ENCODE peak calls at places on chromosomes 4 and X, in seven cellular contexts. A is AG04450, Z is psoas muscle, Q is right atrium auricular region, Y is OCI-LY7, F is tibial artery, C is right lobe of liver. N is an unnamed sample.
A peak's percentile ranks its signal among the peaks of the same experiment; 100 is the strongest.

GRCh38 chrX:43065978-43066377 is 288.0 kb upstream of the PPP1R2C start:
- DNase-seq in A (no peak), Z (no peak), Q (no peak), Y (no peak), F (no peak), C (no peak), N (no peak)

GRCh38 chrX:106243376-106243775 is 75.3 kb downstream of the PWWP3B start:
- DNase-seq in A (no peak), Z (no peak), Q (no peak), Y (no peak), F (no peak), C (no peak), N (no peak)

GRCh38 chrX:53374222-53374820 is 48.1 kb downstream of the SMC1A start:
- DNase-seq in A (no peak), Z (no peak), Q (no peak), Y (no peak), F (no peak), C (no peak), N (no peak)

GRCh38 chr4:151407466-151408379 is 1.3 kb upstream of the FHIP1A start:
- DNase-seq in A (no peak), Z (no peak), Q (no peak), Y (no peak), F (no peak), C (no peak), N (peak; percentile 64)

GRCh38 chr4:111274486-111274885 is 651.6 kb upstream of the PITX2 start:
- DNase-seq in A (no peak), Z (no peak), Q (no peak), Y (no peak), F (no peak), C (no peak), N (no peak)

GRCh38 chrX:46713672-46714487 is 45.0 kb downstream of the SLC9A7 start:
- DNase-seq in A (peak; percentile 6), Z (no peak), Q (no peak), Y (no peak), F (no peak), C (no peak), N (no peak)

GRCh38 chr4:24164797-24165196 is 274.9 kb upstream of the PPARGC1A start:
- DNase-seq in A (no peak), Z (no peak), Q (no peak), Y (no peak), F (no peak), C (no peak), N (no peak)

GRCh38 chrX:50726296-50726695 is 87.7 kb downstream of the SHROOM4 start:
- DNase-seq in A (no peak), Z (no peak), Q (no peak), Y (no peak), F (no peak), C (no peak), N (no peak)

GRCh38 chr4:184960505-184960971 is 57.8 kb upstream of the HELT start:
- DNase-seq in A (no peak), Z (no peak), Q (peak; percentile 28), Y (no peak), F (no peak), C (peak; percentile 87), N (no peak)

GRCh38 chrX:9456250-9457074 is 8.4 kb upstream of the TBL1X start:
- DNase-seq in A (no peak), Z (no peak), Q (no peak), Y (no peak), F (no peak), C (peak; percentile 67), N (no peak)

GRCh38 chr4:83993774-83994173 is 457.9 kb downstream of the GPAT3 start:
- DNase-seq in A (no peak), Z (no peak), Q (no peak), Y (peak; percentile 3), F (no peak), C (no peak), N (no peak)

GRCh38 chr4:57148831-57149230 is 38.6 kb upstream of the IGFBP7 start:
- DNase-seq in A (no peak), Z (no peak), Q (no peak), Y (no peak), F (no peak), C (no peak), N (no peak)

GRCh38 chr4:29541757-29542156 is 1178.4 kb upstream of the PCDH7 start:
- DNase-seq in A (no peak), Z (no peak), Q (no peak), Y (no peak), F (no peak), C (no peak), N (no peak)

GRCh38 chrX:139204903-139205667 is 325.5 kb upstream of the F9 start:
- DNase-seq in A (no peak), Z (peak; percentile 84), Q (no peak), Y (no peak), F (no peak), C (peak; percentile 41), N (peak; percentile 19)

GRCh38 chr4:128812360-128812958 is 3.0 kb downstream of the JADE1 start:
- DNase-seq in A (no peak), Z (no peak), Q (peak; percentile 63), Y (peak; percentile 75), F (no peak), C (no peak), N (peak; percentile 53)

GRCh38 chr4:3285558-3286334 is 7.1 kb upstream of the RGS12 start:
- DNase-seq in A (no peak), Z (peak; percentile 72), Q (no peak), Y (no peak), F (peak; percentile 69), C (no peak), N (no peak)

GRCh38 chrX:81890476-81890875 is 688.6 kb downstream of the SH3BGRL start:
- DNase-seq in A (no peak), Z (no peak), Q (no peak), Y (no peak), F (no peak), C (no peak), N (no peak)

GRCh38 chr4:38935391-38936073 is 67.9 kb downstream of the FAM114A1 start:
- DNase-seq in A (no peak), Z (no peak), Q (no peak), Y (no peak), F (no peak), C (no peak), N (no peak)

GRCh38 chrX:40172169-40172979 is 74.6 kb upstream of the BCOR start:
- DNase-seq in A (no peak), Z (peak; percentile 84), Q (no peak), Y (peak; percentile 56), F (peak; percentile 84), C (peak; percentile 75), N (peak; percentile 69)

GRCh38 chrX:103376979-103377324 is 614 bp downstream of the BEX3 start:
- DNase-seq in A (no peak), Z (peak; percentile 50), Q (no peak), Y (no peak), F (no peak), C (peak; percentile 35), N (no peak)

GRCh38 chrX:25226151-25226550 is 210.4 kb upstream of the ARX start:
- DNase-seq in A (no peak), Z (no peak), Q (no peak), Y (no peak), F (no peak), C (no peak), N (no peak)

GRCh38 chr4:87659247-87659931 is 9.3 kb downstream of the DMP1 start:
- DNase-seq in A (no peak), Z (no peak), Q (no peak), Y (no peak), F (no peak), C (no peak), N (no peak)

GRCh38 chrX:23317799-23318724 is 16.6 kb upstream of the PTCHD1 start:
- DNase-seq in A (no peak), Z (no peak), Q (no peak), Y (peak; percentile 20), F (no peak), C (no peak), N (peak; percentile 12)

DNA sequence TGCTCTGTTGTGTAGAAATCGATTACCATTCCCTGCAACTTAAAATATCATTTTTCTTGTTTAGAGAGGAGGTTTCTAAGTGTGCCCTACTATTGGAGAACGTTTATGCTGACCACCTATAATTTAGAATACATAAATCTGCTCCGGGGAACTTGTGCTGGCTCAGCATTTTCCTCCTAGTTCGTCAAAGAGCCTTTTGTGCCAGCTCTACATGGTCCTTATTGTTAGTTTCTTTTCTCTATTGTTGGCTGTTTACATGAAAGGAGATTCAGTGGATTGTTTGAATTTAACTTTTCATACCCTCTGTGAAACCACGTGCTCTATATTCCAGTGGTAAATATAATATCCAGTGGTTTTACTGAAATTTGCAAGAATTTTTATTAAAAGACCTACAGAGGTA is 53.4 kb upstream of the ATP8A1 start:
- DNase-seq in A (no peak), Z (no peak), Q (no peak), Y (no peak), F (no peak), C (no peak), N (no peak)
- H3K27ac ChIP-seq in A (no peak overlapping the region), Z (no peak overlapping the region), Q (no peak overlapping the region), Y (no peak overlapping the region), F (no peak overlapping the region), C (no peak overlapping the region), N (peak overlapping the region; percentile 60)

GRCh38 chr4:156322592-156322991 is 368.9 kb upstream of the CTSO start:
- DNase-seq in A (peak; percentile 15), Z (no peak), Q (no peak), Y (no peak), F (no peak), C (no peak), N (no peak)
- H3K27ac ChIP-seq in A (no peak overlapping the region), Z (no peak overlapping the region), Q (no peak overlapping the region), Y (no peak overlapping the region), F (no peak overlapping the region), C (no peak overlapping the region), N (no peak overlapping the region)

GRCh38 chr4:1360423-1361283 is 13.6 kb downstream of the UVSSA start:
- DNase-seq in A (peak; percentile 18), Z (no peak), Q (no peak), Y (no peak), F (no peak), C (no peak), N (no peak)
- H3K27ac ChIP-seq in A (peak overlapping the region; percentile 31), Z (no peak overlapping the region), Q (no peak overlapping the region), Y (no peak overlapping the region), F (no peak overlapping the region), C (no peak overlapping the region), N (no peak overlapping the region)

GRCh38 chr4:119628281-119629141 is at the start of gene PDE5A:
- DNase-seq in A (peak; percentile 63), Z (peak; percentile 90), Q (peak; percentile 71), Y (peak; percentile 68), F (peak; percentile 89), C (peak; percentile 82), N (peak; percentile 88)

GRCh38 chr4:119629142-119629471 is 503 bp upstream of the PDE5A start:
- DNase-seq in A (no peak), Z (no peak), Q (no peak), Y (no peak), F (no peak), C (no peak), N (no peak)

GRCh38 chr4:119627267-119628190 is 1.1 kb downstream of the PDE5A start:
- DNase-seq in A (peak; percentile 69), Z (peak; percentile 77), Q (no peak), Y (peak; percentile 67), F (peak; percentile 91), C (peak; percentile 53), N (peak; percentile 72)

GRCh38 chr4:119626420-119626819 is 2.2 kb downstream of the PDE5A start:
- DNase-seq in A (no peak), Z (no peak), Q (no peak), Y (no peak), F (no peak), C (no peak), N (no peak)

DNA sequence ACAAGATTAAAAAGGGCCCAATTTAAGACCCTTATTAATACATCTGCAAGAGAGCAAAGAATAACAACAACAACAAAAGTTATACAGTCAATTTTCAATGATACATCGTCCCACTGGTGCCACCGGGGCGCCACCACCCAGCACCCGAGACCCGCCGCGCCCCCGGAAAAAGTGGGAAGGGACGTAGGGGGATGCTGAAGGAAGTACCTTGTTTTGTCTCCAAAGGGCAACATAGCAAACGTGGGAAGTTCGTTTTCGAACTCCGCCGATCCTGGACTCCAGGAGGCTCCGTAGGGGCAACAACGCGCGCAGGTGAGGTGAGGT is 1.7 kb downstream of the PDE5A start:
- DNase-seq in A (no peak), Z (no peak), Q (no peak), Y (no peak), F (no peak), C (no peak), N (no peak)
- H3K27ac ChIP-seq in A (peak overlapping the region; percentile 93), Z (peak overlapping the region; percentile 85), Q (peak overlapping the region; percentile 95), Y (no peak overlapping the region), F (peak overlapping the region; percentile 98), C (no peak overlapping the region), N (peak overlapping the region; percentile 90)